ENCODE peak calls at places on chromosomes 11 and 22, in nine cellular contexts. One of them, this sample, is unnamed.

GRCh38 chr11:122197055-122197987 is 81.3 kb upstream of the BLID start:
- DNase-seq in astrocyte of the spinal cord: peak; percentile 98
- DNase-seq in GDM1: no peak
- DNase-seq in ureter: no peak
- DNase-seq in activated B cell treated with CpG ODN at 0.5 μM for 24 hours: no peak
- DNase-seq in LHCN-M2: peak; percentile 100
- DNase-seq in HAP-1: no peak
- DNase-seq in body of pancreas: no peak
- DNase-seq in NCI-H226: peak; percentile 93
- DNase-seq in this sample: no peak

GRCh38 chr22:36435516-36436415 is 45.7 kb downstream of the TXN2 start:
- DNase-seq in astrocyte of the spinal cord: no peak
- DNase-seq in GDM1: no peak
- DNase-seq in ureter: no peak
- DNase-seq in activated B cell treated with CpG ODN at 0.5 μM for 24 hours: no peak
- DNase-seq in LHCN-M2: no peak
- DNase-seq in HAP-1: peak; percentile 29
- DNase-seq in body of pancreas: peak; percentile 87
- DNase-seq in NCI-H226: no peak
- DNase-seq in this sample: no peak

GRCh38 chr11:55819330-55819729 is at the start of gene OR5D18:
- DNase-seq in astrocyte of the spinal cord: no peak
- DNase-seq in GDM1: no peak
- DNase-seq in ureter: no peak
- DNase-seq in activated B cell treated with CpG ODN at 0.5 μM for 24 hours: no peak
- DNase-seq in LHCN-M2: no peak
- DNase-seq in HAP-1: no peak
- DNase-seq in body of pancreas: no peak
- DNase-seq in NCI-H226: no peak
- DNase-seq in this sample: no peak

GRCh38 chr11:63835156-63835540 is 3.8 kb upstream of the MARK2 start:
- DNase-seq in astrocyte of the spinal cord: no peak
- DNase-seq in GDM1: no peak
- DNase-seq in ureter: no peak
- DNase-seq in activated B cell treated with CpG ODN at 0.5 μM for 24 hours: no peak
- DNase-seq in LHCN-M2: no peak
- DNase-seq in HAP-1: no peak
- DNase-seq in body of pancreas: no peak
- DNase-seq in NCI-H226: no peak
- DNase-seq in this sample: no peak

GRCh38 chr11:94948070-94948617 is 25.2 kb downstream of the CWC15 start:
- DNase-seq in astrocyte of the spinal cord: peak; percentile 87
- DNase-seq in GDM1: peak; percentile 65
- DNase-seq in ureter: no peak
- DNase-seq in activated B cell treated with CpG ODN at 0.5 μM for 24 hours: no peak
- DNase-seq in LHCN-M2: peak; percentile 47
- DNase-seq in HAP-1: no peak
- DNase-seq in body of pancreas: no peak
- DNase-seq in NCI-H226: peak; percentile 59
- DNase-seq in this sample: no peak

GRCh38 chr11:2912498-2912897 is 16.7 kb downstream of the PHLDA2 start:
- DNase-seq in astrocyte of the spinal cord: peak; percentile 89
- DNase-seq in GDM1: no peak
- DNase-seq in ureter: peak; percentile 94
- DNase-seq in activated B cell treated with CpG ODN at 0.5 μM for 24 hours: no peak
- DNase-seq in LHCN-M2: peak; percentile 83
- DNase-seq in HAP-1: no peak
- DNase-seq in body of pancreas: peak; percentile 98
- DNase-seq in NCI-H226: peak; percentile 81
- DNase-seq in this sample: no peak

GRCh38 chr22:28208797-28209196 is 289.7 kb upstream of the PITPNB start:
- DNase-seq in astrocyte of the spinal cord: no peak
- DNase-seq in GDM1: no peak
- DNase-seq in ureter: no peak
- DNase-seq in activated B cell treated with CpG ODN at 0.5 μM for 24 hours: no peak
- DNase-seq in LHCN-M2: no peak
- DNase-seq in HAP-1: no peak
- DNase-seq in body of pancreas: no peak
- DNase-seq in NCI-H226: no peak
- DNase-seq in this sample: no peak

GRCh38 chr11:46896719-46897406 is 21.5 kb downstream of the LRP4 start:
- DNase-seq in astrocyte of the spinal cord: peak; percentile 33
- DNase-seq in GDM1: no peak
- DNase-seq in ureter: no peak
- DNase-seq in activated B cell treated with CpG ODN at 0.5 μM for 24 hours: no peak
- DNase-seq in LHCN-M2: peak; percentile 72
- DNase-seq in HAP-1: peak; percentile 46
- DNase-seq in body of pancreas: no peak
- DNase-seq in NCI-H226: peak; percentile 21
- DNase-seq in this sample: no peak

GRCh38 chr11:69195819-69196218 is 40.1 kb downstream of the SMIM38 start:
- DNase-seq in astrocyte of the spinal cord: no peak
- DNase-seq in GDM1: no peak
- DNase-seq in ureter: no peak
- DNase-seq in activated B cell treated with CpG ODN at 0.5 μM for 24 hours: no peak
- DNase-seq in LHCN-M2: no peak
- DNase-seq in HAP-1: no peak
- DNase-seq in body of pancreas: no peak
- DNase-seq in NCI-H226: no peak
- DNase-seq in this sample: no peak

GRCh38 chr11:72350752-72351151 is 83.6 kb downstream of the CLPB start:
- DNase-seq in astrocyte of the spinal cord: no peak
- DNase-seq in GDM1: no peak
- DNase-seq in ureter: no peak
- DNase-seq in activated B cell treated with CpG ODN at 0.5 μM for 24 hours: no peak
- DNase-seq in LHCN-M2: no peak
- DNase-seq in HAP-1: no peak
- DNase-seq in body of pancreas: no peak
- DNase-seq in NCI-H226: no peak
- DNase-seq in this sample: no peak

GRCh38 chr11:115806056-115806455 is 301.8 kb upstream of the CADM1 start:
- DNase-seq in astrocyte of the spinal cord: no peak
- DNase-seq in GDM1: no peak
- DNase-seq in ureter: no peak
- DNase-seq in activated B cell treated with CpG ODN at 0.5 μM for 24 hours: no peak
- DNase-seq in LHCN-M2: no peak
- DNase-seq in HAP-1: no peak
- DNase-seq in body of pancreas: no peak
- DNase-seq in NCI-H226: no peak
- DNase-seq in this sample: no peak

GRCh38 chr11:125935629-125936199 is 10.1 kb upstream of the VSIG10L2 start:
- DNase-seq in astrocyte of the spinal cord: no peak
- DNase-seq in GDM1: no peak
- DNase-seq in ureter: no peak
- DNase-seq in activated B cell treated with CpG ODN at 0.5 μM for 24 hours: no peak
- DNase-seq in LHCN-M2: no peak
- DNase-seq in HAP-1: no peak
- DNase-seq in body of pancreas: no peak
- DNase-seq in NCI-H226: no peak
- DNase-seq in this sample: no peak

GRCh38 chr11:29447821-29448220 is 569.0 kb downstream of the KCNA4 start:
- DNase-seq in astrocyte of the spinal cord: no peak
- DNase-seq in GDM1: no peak
- DNase-seq in ureter: no peak
- DNase-seq in activated B cell treated with CpG ODN at 0.5 μM for 24 hours: no peak
- DNase-seq in LHCN-M2: no peak
- DNase-seq in HAP-1: no peak
- DNase-seq in body of pancreas: no peak
- DNase-seq in NCI-H226: no peak
- DNase-seq in this sample: no peak

GRCh38 chr11:117189941-117190544 is 9.1 kb upstream of the TAGLN start:
- DNase-seq in astrocyte of the spinal cord: no peak
- DNase-seq in GDM1: no peak
- DNase-seq in ureter: peak; percentile 41
- DNase-seq in activated B cell treated with CpG ODN at 0.5 μM for 24 hours: no peak
- DNase-seq in LHCN-M2: no peak
- DNase-seq in HAP-1: no peak
- DNase-seq in body of pancreas: no peak
- DNase-seq in NCI-H226: no peak
- DNase-seq in this sample: no peak

GRCh38 chr11:35800970-35801953 is 138.7 kb downstream of the TRIM44 start:
- DNase-seq in astrocyte of the spinal cord: peak; percentile 37
- DNase-seq in GDM1: no peak
- DNase-seq in ureter: no peak
- DNase-seq in activated B cell treated with CpG ODN at 0.5 μM for 24 hours: no peak
- DNase-seq in LHCN-M2: no peak
- DNase-seq in HAP-1: no peak
- DNase-seq in body of pancreas: no peak
- DNase-seq in NCI-H226: no peak
- DNase-seq in this sample: no peak

GRCh38 chr22:27107824-27108223 is 450.4 kb downstream of the MIAT start:
- DNase-seq in astrocyte of the spinal cord: peak; percentile 91
- DNase-seq in GDM1: no peak
- DNase-seq in ureter: peak; percentile 78
- DNase-seq in activated B cell treated with CpG ODN at 0.5 μM for 24 hours: no peak
- DNase-seq in LHCN-M2: peak; percentile 96
- DNase-seq in HAP-1: no peak
- DNase-seq in body of pancreas: peak; percentile 68
- DNase-seq in NCI-H226: peak; percentile 85
- DNase-seq in this sample: no peak

GRCh38 chr11:6397636-6398035 is 7.4 kb downstream of the SMPD1 start:
- DNase-seq in astrocyte of the spinal cord: no peak
- DNase-seq in GDM1: no peak
- DNase-seq in ureter: no peak
- DNase-seq in activated B cell treated with CpG ODN at 0.5 μM for 24 hours: no peak
- DNase-seq in LHCN-M2: no peak
- DNase-seq in HAP-1: no peak
- DNase-seq in body of pancreas: no peak
- DNase-seq in NCI-H226: no peak
- DNase-seq in this sample: no peak

GRCh38 chr11:130455493-130456127 is 7.2 kb downstream of the ADAMTS15 start:
- DNase-seq in astrocyte of the spinal cord: no peak
- DNase-seq in GDM1: no peak
- DNase-seq in ureter: no peak
- DNase-seq in activated B cell treated with CpG ODN at 0.5 μM for 24 hours: no peak
- DNase-seq in LHCN-M2: no peak
- DNase-seq in HAP-1: no peak
- DNase-seq in body of pancreas: no peak
- DNase-seq in NCI-H226: no peak
- DNase-seq in this sample: no peak

GRCh38 chr11:7219457-7219856 is 32.2 kb upstream of the SYT9 start:
- DNase-seq in astrocyte of the spinal cord: no peak
- DNase-seq in GDM1: no peak
- DNase-seq in ureter: no peak
- DNase-seq in activated B cell treated with CpG ODN at 0.5 μM for 24 hours: no peak
- DNase-seq in LHCN-M2: no peak
- DNase-seq in HAP-1: no peak
- DNase-seq in body of pancreas: no peak
- DNase-seq in NCI-H226: no peak
- DNase-seq in this sample: no peak

GRCh38 chr11:107743161-107743560 is 31.3 kb upstream of the SLN start:
- DNase-seq in astrocyte of the spinal cord: no peak
- DNase-seq in GDM1: no peak
- DNase-seq in ureter: no peak
- DNase-seq in activated B cell treated with CpG ODN at 0.5 μM for 24 hours: no peak
- DNase-seq in LHCN-M2: peak; percentile 64
- DNase-seq in HAP-1: no peak
- DNase-seq in body of pancreas: no peak
- DNase-seq in NCI-H226: no peak
- DNase-seq in this sample: no peak

GRCh38 chr11:120306519-120307242 is 18.4 kb upstream of the TLCD5 start:
- DNase-seq in astrocyte of the spinal cord: peak; percentile 85
- DNase-seq in GDM1: no peak
- DNase-seq in ureter: peak; percentile 67
- DNase-seq in activated B cell treated with CpG ODN at 0.5 μM for 24 hours: no peak
- DNase-seq in LHCN-M2: peak; percentile 82
- DNase-seq in HAP-1: peak; percentile 77
- DNase-seq in body of pancreas: no peak
- DNase-seq in NCI-H226: peak; percentile 93
- DNase-seq in this sample: no peak

GRCh38 chr11:13321431-13321830 is 43.8 kb downstream of the BMAL1 start:
- DNase-seq in astrocyte of the spinal cord: no peak
- DNase-seq in GDM1: no peak
- DNase-seq in ureter: no peak
- DNase-seq in activated B cell treated with CpG ODN at 0.5 μM for 24 hours: no peak
- DNase-seq in LHCN-M2: no peak
- DNase-seq in HAP-1: no peak
- DNase-seq in body of pancreas: no peak
- DNase-seq in NCI-H226: no peak
- DNase-seq in this sample: no peak

GRCh38 chr22:32226236-32227119 is 21.6 kb upstream of the RFPL2 start:
- DNase-seq in astrocyte of the spinal cord: no peak
- DNase-seq in GDM1: no peak
- DNase-seq in ureter: no peak
- DNase-seq in activated B cell treated with CpG ODN at 0.5 μM for 24 hours: no peak
- DNase-seq in LHCN-M2: no peak
- DNase-seq in HAP-1: no peak
- DNase-seq in body of pancreas: no peak
- DNase-seq in NCI-H226: no peak
- DNase-seq in this sample: no peak

GRCh38 chr11:68306636-68307035 is 5.8 kb upstream of the LRP5 start:
- DNase-seq in astrocyte of the spinal cord: no peak
- DNase-seq in GDM1: no peak
- DNase-seq in ureter: no peak
- DNase-seq in activated B cell treated with CpG ODN at 0.5 μM for 24 hours: no peak
- DNase-seq in LHCN-M2: peak; percentile 58
- DNase-seq in HAP-1: no peak
- DNase-seq in body of pancreas: no peak
- DNase-seq in NCI-H226: no peak
- DNase-seq in this sample: no peak

GRCh38 chr11:44617671-44618461 is 52.4 kb downstream of the CD82 start:
- DNase-seq in astrocyte of the spinal cord: no peak
- DNase-seq in GDM1: no peak
- DNase-seq in ureter: no peak
- DNase-seq in activated B cell treated with CpG ODN at 0.5 μM for 24 hours: no peak
- DNase-seq in LHCN-M2: no peak
- DNase-seq in HAP-1: no peak
- DNase-seq in body of pancreas: no peak
- DNase-seq in NCI-H226: no peak
- DNase-seq in this sample: no peak

GRCh38 chr11:47994417-47994816 is 14.1 kb downstream of the PTPRJ start:
- DNase-seq in astrocyte of the spinal cord: no peak
- DNase-seq in GDM1: no peak
- DNase-seq in ureter: no peak
- DNase-seq in activated B cell treated with CpG ODN at 0.5 μM for 24 hours: no peak
- DNase-seq in LHCN-M2: no peak
- DNase-seq in HAP-1: no peak
- DNase-seq in body of pancreas: no peak
- DNase-seq in NCI-H226: no peak
- DNase-seq in this sample: no peak

GRCh38 chr22:41517172-41518047 is 26.9 kb downstream of the POLR3H start:
- DNase-seq in astrocyte of the spinal cord: peak; percentile 43
- DNase-seq in GDM1: no peak
- DNase-seq in ureter: peak; percentile 78
- DNase-seq in activated B cell treated with CpG ODN at 0.5 μM for 24 hours: peak; percentile 41
- DNase-seq in LHCN-M2: peak; percentile 55
- DNase-seq in HAP-1: peak; percentile 84
- DNase-seq in body of pancreas: peak; percentile 84
- DNase-seq in NCI-H226: peak; percentile 26
- DNase-seq in this sample: peak; percentile 87

GRCh38 chr11:75450236-75450635 is 17.2 kb upstream of the KLHL35 start:
- DNase-seq in astrocyte of the spinal cord: no peak
- DNase-seq in GDM1: no peak
- DNase-seq in ureter: no peak
- DNase-seq in activated B cell treated with CpG ODN at 0.5 μM for 24 hours: no peak
- DNase-seq in LHCN-M2: no peak
- DNase-seq in HAP-1: no peak
- DNase-seq in body of pancreas: no peak
- DNase-seq in NCI-H226: no peak
- DNase-seq in this sample: no peak

GRCh38 chr11:12818333-12819015 is 144.3 kb downstream of the TEAD1 start:
- DNase-seq in astrocyte of the spinal cord: peak; percentile 74
- DNase-seq in GDM1: no peak
- DNase-seq in ureter: no peak
- DNase-seq in activated B cell treated with CpG ODN at 0.5 μM for 24 hours: no peak
- DNase-seq in LHCN-M2: peak; percentile 80
- DNase-seq in HAP-1: no peak
- DNase-seq in body of pancreas: no peak
- DNase-seq in NCI-H226: peak; percentile 85
- DNase-seq in this sample: no peak

GRCh38 chr11:123483058-123483457 is 53.0 kb downstream of the GRAMD1B start:
- DNase-seq in astrocyte of the spinal cord: peak; percentile 23
- DNase-seq in GDM1: no peak
- DNase-seq in ureter: no peak
- DNase-seq in activated B cell treated with CpG ODN at 0.5 μM for 24 hours: no peak
- DNase-seq in LHCN-M2: no peak
- DNase-seq in HAP-1: no peak
- DNase-seq in body of pancreas: no peak
- DNase-seq in NCI-H226: no peak
- DNase-seq in this sample: no peak

GRCh38 chr11:75786101-75786736 is 17.6 kb downstream of the DGAT2 start:
- DNase-seq in astrocyte of the spinal cord: no peak
- DNase-seq in GDM1: no peak
- DNase-seq in ureter: peak; percentile 71
- DNase-seq in activated B cell treated with CpG ODN at 0.5 μM for 24 hours: no peak
- DNase-seq in LHCN-M2: no peak
- DNase-seq in HAP-1: no peak
- DNase-seq in body of pancreas: peak; percentile 78
- DNase-seq in NCI-H226: no peak
- DNase-seq in this sample: no peak